ENCODE peak calls at places on chromosome 2, in five cellular contexts. E is fibroblast of the conjunctiva, T is tibial artery, Z is lower leg skin, M is Kasumi-1. H is an unnamed sample.

GRCh38 chr2:41722668-41723369 is 325.0 kb upstream of the PKDCC start:
- DNase-seq in T (peak; percentile 72), Z (no peak), M (no peak), E (peak; percentile 52), H (peak; percentile 58)

GRCh38 chr2:24885221-24886113 is 34.6 kb downstream of the ADCY3 start:
- DNase-seq in T (no peak), M (no peak), E (no peak), Z (peak; percentile 80), H (peak; percentile 66)

GRCh38 chr2:217108086-217108485 is 248.2 kb upstream of the TNP1 start:
- DNase-seq in T (no peak), Z (no peak), E (no peak), M (no peak), H (no peak)

GRCh38 chr2:196101325-196101981 is 32.8 kb upstream of the DNAH7 start:
- DNase-seq in M (no peak), Z (no peak), E (no peak), T (no peak), H (peak; percentile 77)

GRCh38 chr2:4972472-4972871 is 719.7 kb upstream of the SOX11 start:
- DNase-seq in E (no peak), M (no peak), Z (no peak), T (no peak), H (no peak)

GRCh38 chr2:132550285-132550684 is 119.7 kb downstream of the LYPD1 start:
- DNase-seq in E (no peak), Z (no peak), M (no peak), T (no peak), H (peak; percentile 7)

GRCh38 chr2:207037813-207038212 is 98.5 kb downstream of the CPO start:
- DNase-seq in M (no peak), T (no peak), Z (no peak), E (no peak), H (peak; percentile 33)

GRCh38 chr2:237695201-237695780 is 67.9 kb downstream of the LRRFIP1 start:
- DNase-seq in Z (no peak), M (peak; percentile 86), E (peak; percentile 85), T (no peak), H (peak; percentile 96)

GRCh38 chr2:238021327-238021726 is 39.5 kb upstream of the SCLY start:
- DNase-seq in E (no peak), Z (no peak), M (no peak), T (no peak), H (no peak)

GRCh38 chr2:70964596-70965386 is 13.6 kb upstream of the ANKRD53 start:
- DNase-seq in T (peak; percentile 58), E (no peak), Z (peak; percentile 95), M (peak; percentile 9), H (peak; percentile 48)

GRCh38 chr2:47274054-47274779 is 119.1 kb upstream of the STPG4 start:
- DNase-seq in T (no peak), M (no peak), Z (peak; percentile 76), E (peak; percentile 30), H (peak; percentile 87)

GRCh38 chr2:9720352-9721093 is 89.7 kb upstream of the YWHAQ start:
- DNase-seq in Z (no peak), E (no peak), M (no peak), T (no peak), H (no peak)

GRCh38 chr2:191657977-191658376 is 20.0 kb upstream of the NABP1 start:
- DNase-seq in Z (no peak), M (no peak), E (peak; percentile 69), T (no peak), H (peak; percentile 74)

GRCh38 chr2:168568476-168569227 is 112.6 kb downstream of the CERS6 start:
- DNase-seq in T (no peak), E (no peak), M (no peak), Z (no peak), H (no peak)